ENCODE peak calls at places on chromosomes 5 and 9, in four cellular contexts. R is K562, X is HepG2, H is A549. D is an unnamed sample.

GRCh38 chr5:67012241-67012640 is 184.4 kb downstream of the CD180 start:
- DNase-seq in H (no peak), X (no peak), R (no peak), D (peak)

GRCh38 chr9:122389799-122390481 is 19.1 kb downstream of the PTGS1 start:
- DNase-seq in X (no peak), H (no peak), R (no peak), D (peak)

GRCh38 chr5:350355-350754 is 28.8 kb downstream of the AHRR start:
- DNase-seq in X (peak), H (peak), R (peak), D (no peak)

GRCh38 chr9:4301971-4302427 is 2.1 kb upstream of the GLIS3 start:
- DNase-seq in X (no peak), R (no peak), H (peak), D (peak)

GRCh38 chr5:150068071-150068470 is 18.3 kb downstream of the CSF1R start:
- DNase-seq in R (no peak), X (no peak), H (no peak), D (no peak)

GRCh38 chr5:136043968-136044610 is 15.3 kb downstream of the TGFBI start:
- DNase-seq in R (no peak), X (no peak), H (no peak), D (no peak)

GRCh38 chr5:137635521-137635921 is 100.4 kb downstream of the KLHL3 start:
- DNase-seq in R (no peak), X (no peak), H (no peak), D (peak)

GRCh38 chr9:38639577-38639940 is 19.2 kb upstream of the ANKRD18A start:
- DNase-seq in R (no peak), H (no peak), X (no peak), D (no peak)

GRCh38 chr5:116573279-116573616 is 1.4 kb downstream of the SEMA6A start:
- DNase-seq in H (peak), X (no peak), R (no peak), D (peak)

GRCh38 chr5:58940446-58940845 is 357.6 kb downstream of the RAB3C start:
- DNase-seq in R (peak), H (no peak), X (no peak), D (no peak)

GRCh38 chr9:130402243-130402642 is 42.5 kb upstream of the ASS1 start:
- DNase-seq in R (no peak), X (no peak), H (no peak), D (no peak)

GRCh38 chr5:67693956-67694564 is 497.5 kb upstream of the CD180 start:
- DNase-seq in X (no peak), H (no peak), R (no peak), D (no peak)

GRCh38 chr5:168557389-168557788 is 21.8 kb downstream of the PANK3 start:
- DNase-seq in R (no peak), X (no peak), H (no peak), D (no peak)

GRCh38 chr9:129989740-129990139 is 53.2 kb downstream of the FNBP1 start:
- DNase-seq in H (peak), X (no peak), R (no peak), D (no peak)

GRCh38 chr5:56676091-56676768 is 139.1 kb upstream of the MAP3K1 start:
- DNase-seq in X (peak), H (peak), R (peak), D (no peak)

GRCh38 chr5:23820764-23821471 is 313.5 kb downstream of the PRDM9 start:
- DNase-seq in X (no peak), H (peak), R (peak), D (no peak)

GRCh38 chr5:64506567-64507321 is 929 bp downstream of the RGS7BP start:
- DNase-seq in R (peak), X (no peak), H (no peak), D (no peak)

GRCh38 chr5:76742586-76742985 is 26.7 kb downstream of the F2R start:
- DNase-seq in R (no peak), X (no peak), H (no peak), D (no peak)

GRCh38 chr9:105413486-105414068 is 34.3 kb upstream of the FSD1L start:
- DNase-seq in X (peak), R (peak), H (peak), D (peak)

GRCh38 chr9:76785501-76785900 is 21.3 kb downstream of the PCA3 start:
- DNase-seq in R (no peak), X (no peak), H (no peak), D (no peak)

GRCh38 chr5:1110930-1111726 is 735 bp downstream of the SLC12A7 start:
- DNase-seq in H (peak), R (no peak), X (no peak), D (peak)

GRCh38 chr9:131094622-131095021 is 1.7 kb upstream of the AIF1L start:
- DNase-seq in X (no peak), H (no peak), R (peak), D (no peak)

GRCh38 chr5:100430268-100430900 is 104.8 kb upstream of the FAM174A start:
- DNase-seq in X (peak), R (peak), H (peak), D (peak)

GRCh38 chr5:96252596-96252995 is 180.5 kb downstream of the PCSK1 start:
- DNase-seq in H (no peak), X (no peak), R (no peak), D (peak)

GRCh38 chr9:21381752-21382339 is 3.4 kb downstream of the IFNA2 start:
- DNase-seq in R (no peak), X (peak), H (peak), D (no peak)

GRCh38 chr9:114507726-114508125 is 2.5 kb upstream of the WHRN start:
- DNase-seq in X (peak), R (peak), H (peak), D (peak)

GRCh38 chr5:132265336-132266030 is 8.0 kb downstream of the PDLIM4 start:
- DNase-seq in H (peak), X (peak), R (no peak), D (peak)

GRCh38 chr9:134996591-134997530 is 79.1 kb upstream of the FCN1 start:
- DNase-seq in R (no peak), H (no peak), X (no peak), D (no peak)

GRCh38 chr5:175893466-175893865 is 22.1 kb downstream of the CPLX2 start:
- DNase-seq in X (no peak), R (no peak), H (no peak), D (no peak)

GRCh38 chr9:130288926-130289705 is 23.6 kb downstream of the HMCN2 start:
- DNase-seq in X (no peak), R (no peak), H (no peak), D (no peak)

GRCh38 chr5:136364307-136364706 is 1.0 kb downstream of the TRPC7 start:
- DNase-seq in R (peak), X (no peak), H (peak), D (no peak)

GRCh38 chr5:54883374-54884194 is 101.8 kb downstream of the ESM1 start:
- DNase-seq in R (peak), H (no peak), X (no peak), D (peak)

GRCh38 chr9:35599763-35600604 is 5.1 kb upstream of the TESK1 start:
- DNase-seq in H (peak), R (peak), X (peak), D (no peak)

GRCh38 chr5:142659405-142659804 is 26.5 kb downstream of the FGF1 start:
- DNase-seq in H (no peak), R (no peak), X (no peak), D (no peak)
- TF ChIP-seq MYC in H (no peak), R (no peak), X (no peak), D (no peak)

DNA sequence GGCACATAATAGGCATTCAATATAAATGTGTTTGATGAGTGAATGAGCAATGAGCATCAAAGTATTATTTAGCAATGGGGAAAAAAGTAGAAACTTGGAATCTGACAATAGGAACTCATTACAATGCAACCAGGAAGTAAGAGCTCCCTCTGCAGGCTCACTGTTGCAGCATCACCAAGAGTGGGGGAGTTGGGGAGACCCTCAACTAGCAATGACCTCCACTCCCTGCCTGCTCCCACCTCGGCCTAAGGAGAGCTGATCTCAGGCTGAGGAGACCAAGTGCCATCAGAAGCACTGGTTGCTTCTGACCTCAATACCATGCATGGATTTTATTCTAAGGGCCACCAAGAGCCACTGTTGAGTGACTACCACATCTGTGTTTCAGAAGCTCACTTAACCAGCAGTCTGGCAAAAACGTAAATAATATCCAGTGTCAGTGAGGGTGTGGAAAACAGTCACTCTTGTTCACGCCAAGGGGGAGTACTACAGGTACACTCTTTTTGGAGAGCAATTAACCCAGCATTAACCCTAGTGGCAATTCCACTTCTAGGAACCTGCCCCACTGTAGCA is 8.0 kb downstream of the VDAC1 start:
- DNase-seq in X (no peak), H (no peak), R (peak), D (no peak)
- TF ChIP-seq JUN in X (no peak), H (no peak), R (no peak), D (no peak)

DNA sequence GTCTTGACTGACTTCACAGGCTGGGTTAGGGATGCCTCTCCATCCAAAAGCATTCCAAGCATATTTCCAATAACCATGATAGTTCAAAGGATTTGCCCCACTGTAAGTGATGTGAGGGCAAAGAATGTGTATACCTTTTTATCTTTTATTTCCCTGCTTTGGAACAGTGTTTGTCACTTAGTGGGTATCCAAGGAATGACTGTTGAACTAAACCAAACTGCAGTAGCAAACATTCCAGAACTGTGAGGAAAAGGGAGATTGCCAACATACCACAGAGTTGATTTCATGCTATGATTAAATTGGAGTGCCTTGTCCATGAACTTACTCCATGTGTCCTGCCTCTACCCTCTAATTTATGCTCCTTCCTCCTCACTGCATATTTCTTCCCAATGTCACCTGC is 400.0 kb downstream of the KIAA0825 start:
- DNase-seq in X (peak), R (no peak), H (peak), D (no peak)
- TF ChIP-seq MYC in X (no peak), R (no peak), H (no peak), D (no peak)

DNA sequence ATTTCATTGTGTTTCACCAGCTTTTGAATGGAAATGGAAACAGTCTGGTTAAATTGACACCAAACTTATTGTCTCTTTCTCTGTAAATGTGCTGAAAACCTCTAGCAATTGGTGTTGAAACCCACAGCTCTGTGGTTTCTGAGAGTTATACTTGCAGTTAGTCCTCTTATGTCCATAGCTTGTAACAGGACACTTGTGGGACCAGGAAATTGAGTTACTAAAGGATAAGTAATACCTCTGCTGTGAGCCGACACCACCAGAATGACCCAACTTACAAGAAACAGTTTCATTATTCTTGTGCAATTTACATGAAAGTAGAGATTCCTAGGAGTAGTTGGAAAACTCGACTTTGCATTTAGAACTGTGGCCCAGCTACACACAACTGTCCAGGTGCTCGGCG is 191.5 kb downstream of the CFAP90 start:
- DNase-seq in H (no peak), X (no peak), R (no peak), D (no peak)
- TF ChIP-seq JUN in H (no peak), X (no peak), R (no peak), D (no peak)